ENCODE peak calls at places on chromosomes 5 and 9, in seven cellular contexts. C is brain microvascular endothelial cell; H is psoas muscle; K is A673; Y is cardiac muscle cell; O is CD4-positive, alpha-beta memory T cell; F is bronchial epithelial cell. I is an unnamed sample.

GRCh38 chr5:80152778-80153177 is 103.1 kb downstream of the SERINC5 start:
- DNase-seq in C (no peak), H (no peak), K (no peak), Y (no peak), O (peak; percentile 67), F (no peak), I (no peak)

GRCh38 chr9:114429488-114429887 is 41.7 kb upstream of the AKNA start:
- DNase-seq in C (no peak), H (no peak), K (no peak), Y (no peak), O (no peak), F (no peak), I (no peak)

GRCh38 chr9:15999422-16000339 is 446.8 kb downstream of the CCDC171 start:
- DNase-seq in C (peak; percentile 98), H (no peak), K (peak; percentile 70), Y (no peak), O (no peak), F (peak; percentile 86), I (peak; percentile 93)

GRCh38 chr9:72025956-72026355 is 34.5 kb downstream of the C9orf57 start:
- DNase-seq in C (no peak), H (no peak), K (no peak), Y (no peak), O (no peak), F (peak; percentile 99), I (peak; percentile 3)

GRCh38 chr5:59628062-59628828 is 265.3 kb downstream of the PDE4D start:
- DNase-seq in C (no peak), H (no peak), K (no peak), Y (no peak), O (no peak), F (no peak), I (no peak)

GRCh38 chr5:150640311-150641005 is at the start of gene SYNPO:
- DNase-seq in C (peak; percentile 90), H (peak; percentile 83), K (peak; percentile 58), Y (no peak), O (no peak), F (peak; percentile 99), I (peak; percentile 92)

GRCh38 chr9:3475300-3476020 is 50.3 kb downstream of the RFX3 start:
- DNase-seq in C (no peak), H (peak; percentile 38), K (no peak), Y (no peak), O (no peak), F (no peak), I (no peak)

GRCh38 chr9:107674937-107675277 is 185.3 kb upstream of the KLF4 start:
- DNase-seq in C (no peak), H (peak; percentile 53), K (no peak), Y (no peak), O (no peak), F (no peak), I (no peak)

GRCh38 chr9:125683486-125683885 is 23.5 kb downstream of the MAPKAP1 start:
- DNase-seq in C (peak; percentile 74), H (no peak), K (no peak), Y (no peak), O (no peak), F (peak; percentile 79), I (peak; percentile 28)

GRCh38 chr5:160638141-160638742 is 213.8 kb downstream of the ATP10B start:
- DNase-seq in C (no peak), H (no peak), K (no peak), Y (no peak), O (no peak), F (no peak), I (no peak)

GRCh38 chr5:65262590-65263189 is 219.0 kb downstream of the ADAMTS6 start:
- DNase-seq in C (peak; percentile 90), H (no peak), K (peak; percentile 66), Y (peak; percentile 16), O (no peak), F (peak; percentile 25), I (peak; percentile 93)

GRCh38 chr5:60036539-60036938 is 143.0 kb upstream of the PDE4D start:
- DNase-seq in C (no peak), H (no peak), K (no peak), Y (no peak), O (no peak), F (no peak), I (no peak)

GRCh38 chr5:175561085-175561484 is 82.7 kb downstream of the SFXN1 start:
- DNase-seq in C (no peak), H (no peak), K (no peak), Y (no peak), O (no peak), F (no peak), I (no peak)

GRCh38 chr9:105114318-105114717 is 130.1 kb upstream of the SLC44A1 start:
- DNase-seq in C (no peak), H (no peak), K (no peak), Y (no peak), O (no peak), F (no peak), I (no peak)

GRCh38 chr5:150046031-150046430 is 40.3 kb downstream of the CSF1R start:
- DNase-seq in C (no peak), H (no peak), K (no peak), Y (no peak), O (no peak), F (no peak), I (no peak)

GRCh38 chr5:112485802-112486427 is 66.8 kb upstream of the EPB41L4A start:
- DNase-seq in C (no peak), H (no peak), K (no peak), Y (no peak), O (no peak), F (peak; percentile 13), I (no peak)

GRCh38 chr5:130032807-130033206 is 128.5 kb downstream of the CHSY3 start:
- DNase-seq in C (no peak), H (no peak), K (no peak), Y (no peak), O (no peak), F (no peak), I (no peak)

GRCh38 chr5:114206640-114207039 is 155.2 kb upstream of the KCNN2 start:
- DNase-seq in C (no peak), H (no peak), K (no peak), Y (no peak), O (no peak), F (no peak), I (no peak)

GRCh38 chr5:13403351-13403750 is 541.1 kb downstream of the DNAH5 start:
- DNase-seq in C (no peak), H (no peak), K (no peak), Y (no peak), O (no peak), F (no peak), I (peak; percentile 36)

GRCh38 chr5:8557728-8558127 is 688.8 kb downstream of the MTRR start:
- DNase-seq in C (no peak), H (no peak), K (no peak), Y (no peak), O (no peak), F (peak; percentile 35), I (no peak)

GRCh38 chr5:8561854-8562253 is 692.9 kb downstream of the MTRR start:
- DNase-seq in C (no peak), H (no peak), K (no peak), Y (no peak), O (no peak), F (no peak), I (no peak)
- H3K4me3 ChIP-seq in C (no peak overlapping the region), H (no peak overlapping the region), K (no peak overlapping the region), Y (no peak overlapping the region), O (no peak overlapping the region), F (no peak overlapping the region), I (no peak overlapping the region)

GRCh38 chr5:11902304-11902703 is 1.9 kb downstream of the CTNND2 start:
- DNase-seq in C (no peak), H (no peak), K (no peak), Y (no peak), O (no peak), F (no peak), I (no peak)
- H3K4me3 ChIP-seq in C (no peak overlapping the region), H (no peak overlapping the region), K (no peak overlapping the region), Y (no peak overlapping the region), O (no peak overlapping the region), F (no peak overlapping the region), I (no peak overlapping the region)

GRCh38 chr9:677461-678097 is 163.9 kb upstream of the DMRT1 start:
- DNase-seq in C (no peak), H (no peak), K (no peak), Y (no peak), O (no peak), F (peak; percentile 40), I (peak; percentile 46)
- H3K4me3 ChIP-seq in C (no peak overlapping the region), H (peak overlapping the region; percentile 61), K (peak overlapping the region; percentile 23), Y (no peak overlapping the region), O (peak overlapping the region; percentile 13), F (peak overlapping the region; percentile 16), I (no peak overlapping the region)

DNA sequence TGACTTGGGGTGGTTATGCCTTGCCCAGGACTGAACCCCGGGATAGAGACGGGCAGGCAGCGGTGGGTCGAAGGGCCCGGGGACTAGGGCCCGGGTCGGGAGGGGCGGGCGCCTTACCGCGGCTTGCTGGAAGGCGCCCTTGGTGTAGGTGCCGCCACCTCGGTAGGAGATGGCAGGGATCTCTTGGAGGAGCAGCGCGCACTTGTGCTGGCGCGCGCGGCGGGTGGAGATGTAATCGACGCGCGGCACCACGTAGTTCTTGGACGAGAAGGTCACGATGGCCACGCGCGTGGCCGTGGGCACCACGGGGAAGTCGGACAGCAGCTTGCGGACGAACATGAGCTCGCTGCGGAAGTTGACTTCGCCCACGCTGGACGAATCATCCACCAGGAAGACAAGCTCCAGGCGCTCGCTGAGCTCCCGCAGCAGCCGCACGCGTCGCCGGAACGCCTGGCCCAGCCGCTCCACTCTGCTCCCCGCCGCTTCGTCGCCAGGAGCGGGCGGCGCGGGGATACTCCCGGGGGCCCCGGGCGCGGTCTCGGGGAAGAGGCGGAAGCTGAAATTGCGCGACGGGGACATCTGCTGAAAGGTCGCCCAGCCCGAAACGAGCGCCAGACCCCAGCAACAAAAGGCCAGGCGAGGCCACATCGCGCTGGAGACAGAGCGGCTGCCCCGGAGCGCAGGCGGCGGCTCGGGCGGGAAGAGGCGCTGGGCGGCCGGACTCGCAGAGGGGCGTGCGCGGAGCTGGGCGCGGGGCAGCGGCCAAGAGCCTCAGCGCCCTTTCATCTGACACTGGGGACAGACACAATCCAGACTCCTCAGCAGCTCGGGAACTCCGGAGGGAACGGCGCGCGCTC is at the start of gene SVEP1:
- DNase-seq in C (peak; percentile 44), H (peak; percentile 76), K (peak; percentile 44), Y (peak; percentile 86), O (no peak), F (peak; percentile 51), I (peak; percentile 48)
- H3K4me3 ChIP-seq in C (peak within 1 kb of the TSS; percentile 60), H (peak within 1 kb of the TSS; percentile 62), K (peak within 1 kb of the TSS; percentile 50), Y (peak within 1 kb of the TSS; percentile 69), O (no peak within 1 kb of the TSS), F (peak within 1 kb of the TSS; percentile 44), I (peak within 1 kb of the TSS; percentile 46)

I was measured in astrocyte of the spinal cord.